ENCODE peak calls at places on chromosomes 13 and 19, in six cellular contexts. X is T1000; H is left ventricle myocardium superior; M is HS-5; W is BE2C; C is stimulated activated naive CD8-positive, alpha-beta T cell treated with anti-CD3 and anti-CD28 coated beads, Interleukin-15, Interleukin-2, amounts not matched to agents 100 U/mL and 50 U/mL, for 24 hours. S is an unnamed sample.

GRCh38 chr19:45981350-45981749 is 7.7 kb upstream of the NOVA2 start:
- DNase-seq in X (no peak), H (no peak), M (no peak), W (no peak), C (no peak), S (no peak)

GRCh38 chr19:52170304-52170703 is 1.1 kb downstream of the ZNF836 start:
- DNase-seq in X (no peak), H (no peak), M (no peak), W (no peak), C (no peak), S (no peak)

GRCh38 chr13:39676315-39676876 is 20.9 kb downstream of the COG6 start:
- DNase-seq in X (no peak), H (no peak), M (no peak), W (peak; percentile 33), C (no peak), S (no peak)

GRCh38 chr19:55684946-55685681 is 10.1 kb downstream of the EPN1 start:
- DNase-seq in X (no peak), H (peak; percentile 28), M (no peak), W (peak; percentile 7), C (no peak), S (peak; percentile 58)

GRCh38 chr13:80529734-80530133 is 188.8 kb upstream of the SPRY2 start:
- DNase-seq in X (no peak), H (no peak), M (peak; percentile 6), W (no peak), C (no peak), S (no peak)

GRCh38 chr19:10961763-10962536 is 1.1 kb downstream of the SMARCA4 start:
- DNase-seq in X (no peak), H (no peak), M (peak; percentile 18), W (no peak), C (no peak), S (no peak)

GRCh38 chr19:29480507-29480906 is 45.3 kb upstream of the VSTM2B start:
- DNase-seq in X (no peak), H (no peak), M (no peak), W (no peak), C (no peak), S (no peak)

GRCh38 chr19:5154129-5154798 is 185.4 kb downstream of the KDM4B start:
- DNase-seq in X (no peak), H (no peak), M (no peak), W (peak; percentile 74), C (peak; percentile 73), S (no peak)

GRCh38 chr19:12769689-12770088 is 5.7 kb downstream of the HOOK2 start:
- DNase-seq in X (no peak), H (no peak), M (no peak), W (peak; percentile 78), C (peak; percentile 55), S (no peak)

GRCh38 chr19:34474233-34474989 is 7.1 kb upstream of the WTIP start:
- DNase-seq in X (no peak), H (no peak), M (no peak), W (no peak), C (no peak), S (no peak)

GRCh38 chr13:99265823-99266426 is 7.7 kb upstream of the GPR18 start:
- DNase-seq in X (no peak), H (no peak), M (no peak), W (peak; percentile 22), C (no peak), S (no peak)

GRCh38 chr19:6340493-6341201 is 7.2 kb upstream of the ACER1 start:
- DNase-seq in X (no peak), H (no peak), M (no peak), W (no peak), C (no peak), S (no peak)

GRCh38 chr13:25286308-25286968 is 850 bp downstream of the MTMR6 start:
- DNase-seq in X (no peak), H (no peak), M (no peak), W (peak; percentile 23), C (peak; percentile 28), S (no peak)

GRCh38 chr13:19864018-19864338 is 529 bp upstream of the ZMYM5 start:
- DNase-seq in X (peak; percentile 61), H (peak; percentile 85), M (no peak), W (peak; percentile 74), C (no peak), S (peak; percentile 60)

GRCh38 chr13:93963266-93964131 is 516.0 kb downstream of the DCT start:
- DNase-seq in X (no peak), H (no peak), M (peak; percentile 65), W (no peak), C (no peak), S (no peak)

GRCh38 chr13:76798037-76798436 is 88.2 kb downstream of the KCTD12 start:
- DNase-seq in X (no peak), H (no peak), M (no peak), W (no peak), C (no peak), S (no peak)

GRCh38 chr19:6424190-6424938 is at the start of gene KHSRP:
- DNase-seq in X (no peak), H (peak; percentile 49), M (no peak), W (peak; percentile 47), C (peak; percentile 49), S (no peak)

GRCh38 chr13:108419768-108420167 is 150.2 kb downstream of the TNFSF13B start:
- DNase-seq in X (no peak), H (no peak), M (no peak), W (no peak), C (no peak), S (no peak)

GRCh38 chr19:29779921-29780320 is 31.9 kb upstream of the CCNE1 start:
- DNase-seq in X (no peak), H (no peak), M (no peak), W (no peak), C (no peak), S (no peak)

GRCh38 chr19:49774969-49775368 is 8.2 kb downstream of the AP2A1 start:
- DNase-seq in X (no peak), H (no peak), M (no peak), W (no peak), C (no peak), S (no peak)

GRCh38 chr13:35965226-35965927 is 165.8 kb downstream of the DCLK1 start:
- DNase-seq in X (no peak), H (no peak), M (no peak), W (peak; percentile 49), C (no peak), S (no peak)

GRCh38 chr13:31638577-31638976 is 100.7 kb upstream of the RXFP2 start:
- DNase-seq in X (peak; percentile 5), H (no peak), M (no peak), W (no peak), C (no peak), S (no peak)

GRCh38 chr19:33412617-33413425 is 39.3 kb downstream of the CEBPG start:
- DNase-seq in X (no peak), H (no peak), M (no peak), W (no peak), C (no peak), S (no peak)

GRCh38 chr13:34756136-34756535 is 185.9 kb upstream of the NBEA start:
- DNase-seq in X (no peak), H (no peak), M (no peak), W (no peak), C (no peak), S (no peak)

GRCh38 chr13:98890186-98890585 is 87.7 kb downstream of the DOCK9 start:
- DNase-seq in X (peak; percentile 38), H (no peak), M (peak; percentile 65), W (peak; percentile 39), C (peak; percentile 48), S (no peak)

GRCh38 chr13:48828962-48829405 is 146.7 kb upstream of the FNDC3A start:
- DNase-seq in X (no peak), H (no peak), M (no peak), W (peak; percentile 22), C (peak; percentile 14), S (no peak)

GRCh38 chr19:18049390-18049789 is 37.3 kb downstream of the IL12RB1 start:
- DNase-seq in X (no peak), H (peak; percentile 96), M (no peak), W (no peak), C (no peak), S (no peak)

GRCh38 chr13:75870397-75870801 is 234.3 kb downstream of the LMO7 start:
- DNase-seq in X (no peak), H (no peak), M (no peak), W (no peak), C (no peak), S (no peak)

GRCh38 chr19:18607222-18608101 is 863 bp upstream of the CRLF1 start:
- DNase-seq in X (no peak), H (no peak), M (no peak), W (no peak), C (no peak), S (peak; percentile 52)

GRCh38 chr13:21688056-21688455 is 17.2 kb downstream of the FGF9 start:
- DNase-seq in X (no peak), H (no peak), M (no peak), W (no peak), C (no peak), S (no peak)

GRCh38 chr13:95624020-95624419 is 20.5 kb downstream of the DZIP1 start:
- DNase-seq in X (no peak), H (no peak), M (no peak), W (peak; percentile 43), C (peak; percentile 19), S (no peak)

GRCh38 chr13:107203146-107203847 is 635.4 kb upstream of the ARGLU1 start:
- DNase-seq in X (no peak), H (no peak), M (no peak), W (peak; percentile 39), C (no peak), S (no peak)

GRCh38 chr19:27964165-27964564 is 1248.8 kb downstream of the UQCRFS1 start:
- DNase-seq in X (no peak), H (no peak), M (no peak), W (no peak), C (no peak), S (no peak)